ENCODE peak calls at places on chromosomes 5 and 9, in seven cellular contexts. One of them, this sample, is unnamed.

GRCh38 chr9:120477534-120478001 is 102.4 kb downstream of the CDK5RAP2 start:
- DNase-seq in AG10803: peak
- DNase-seq in NB4: peak
- DNase-seq in GM20000: peak
- DNase-seq in gastrocnemius medialis: peak
- DNase-seq in foreskin fibroblast: peak
- DNase-seq in fibroblast of mammary gland: peak
- DNase-seq in this sample: peak

GRCh38 chr5:107364443-107365096 is 306.2 kb downstream of the EFNA5 start:
- DNase-seq in AG10803: no peak
- DNase-seq in NB4: no peak
- DNase-seq in GM20000: no peak
- DNase-seq in gastrocnemius medialis: no peak
- DNase-seq in foreskin fibroblast: no peak
- DNase-seq in fibroblast of mammary gland: no peak
- DNase-seq in this sample: no peak

GRCh38 chr9:98832768-98833089 is 25.3 kb downstream of the GALNT12 start:
- DNase-seq in AG10803: no peak
- DNase-seq in NB4: no peak
- DNase-seq in GM20000: no peak
- DNase-seq in gastrocnemius medialis: no peak
- DNase-seq in foreskin fibroblast: no peak
- DNase-seq in fibroblast of mammary gland: no peak
- DNase-seq in this sample: no peak

GRCh38 chr5:135240283-135240633 is 158.8 kb downstream of the MACROH2A1 start:
- DNase-seq in AG10803: no peak
- DNase-seq in NB4: no peak
- DNase-seq in GM20000: no peak
- DNase-seq in gastrocnemius medialis: no peak
- DNase-seq in foreskin fibroblast: no peak
- DNase-seq in fibroblast of mammary gland: no peak
- DNase-seq in this sample: no peak

GRCh38 chr5:69048233-69048632 is 45.6 kb upstream of the SLC30A5 start:
- DNase-seq in AG10803: peak
- DNase-seq in NB4: peak
- DNase-seq in GM20000: no peak
- DNase-seq in gastrocnemius medialis: no peak
- DNase-seq in foreskin fibroblast: peak
- DNase-seq in fibroblast of mammary gland: peak
- DNase-seq in this sample: no peak

GRCh38 chr9:116020801-116021200 is 132.8 kb upstream of the PAPPA start:
- DNase-seq in AG10803: peak
- DNase-seq in NB4: no peak
- DNase-seq in GM20000: no peak
- DNase-seq in gastrocnemius medialis: no peak
- DNase-seq in foreskin fibroblast: peak
- DNase-seq in fibroblast of mammary gland: peak
- DNase-seq in this sample: no peak

GRCh38 chr9:134396825-134397224 is 70.6 kb downstream of the RXRA start:
- DNase-seq in AG10803: no peak
- DNase-seq in NB4: peak
- DNase-seq in GM20000: no peak
- DNase-seq in gastrocnemius medialis: no peak
- DNase-seq in foreskin fibroblast: no peak
- DNase-seq in fibroblast of mammary gland: no peak
- DNase-seq in this sample: no peak

GRCh38 chr9:93134018-93134739 is at the start of gene NINJ1:
- DNase-seq in AG10803: peak
- DNase-seq in NB4: peak
- DNase-seq in GM20000: peak
- DNase-seq in gastrocnemius medialis: peak
- DNase-seq in foreskin fibroblast: peak
- DNase-seq in fibroblast of mammary gland: peak
- DNase-seq in this sample: peak

GRCh38 chr5:74290634-74291033 is 349.9 kb downstream of the ENC1 start:
- DNase-seq in AG10803: no peak
- DNase-seq in NB4: no peak
- DNase-seq in GM20000: no peak
- DNase-seq in gastrocnemius medialis: no peak
- DNase-seq in foreskin fibroblast: no peak
- DNase-seq in fibroblast of mammary gland: no peak
- DNase-seq in this sample: no peak

GRCh38 chr9:21611896-21612295 is 129.8 kb upstream of the IFNE start:
- DNase-seq in AG10803: no peak
- DNase-seq in NB4: no peak
- DNase-seq in GM20000: no peak
- DNase-seq in gastrocnemius medialis: no peak
- DNase-seq in foreskin fibroblast: no peak
- DNase-seq in fibroblast of mammary gland: no peak
- DNase-seq in this sample: no peak

GRCh38 chr9:95108777-95109176 is 208.7 kb downstream of the FANCC start:
- DNase-seq in AG10803: no peak
- DNase-seq in NB4: no peak
- DNase-seq in GM20000: no peak
- DNase-seq in gastrocnemius medialis: no peak
- DNase-seq in foreskin fibroblast: no peak
- DNase-seq in fibroblast of mammary gland: no peak
- DNase-seq in this sample: no peak

GRCh38 chr5:96909435-96909834 is 26.4 kb upstream of the LNPEP start:
- DNase-seq in AG10803: no peak
- DNase-seq in NB4: no peak
- DNase-seq in GM20000: no peak
- DNase-seq in gastrocnemius medialis: peak
- DNase-seq in foreskin fibroblast: no peak
- DNase-seq in fibroblast of mammary gland: no peak
- DNase-seq in this sample: no peak

GRCh38 chr9:135526730-135527571 is 5.7 kb downstream of the LCN1 start:
- DNase-seq in AG10803: no peak
- DNase-seq in NB4: peak
- DNase-seq in GM20000: no peak
- DNase-seq in gastrocnemius medialis: no peak
- DNase-seq in foreskin fibroblast: no peak
- DNase-seq in fibroblast of mammary gland: no peak
- DNase-seq in this sample: no peak

GRCh38 chr9:135076143-135076875 is 11.2 kb upstream of the OLFM1 start:
- DNase-seq in AG10803: no peak
- DNase-seq in NB4: no peak
- DNase-seq in GM20000: no peak
- DNase-seq in gastrocnemius medialis: no peak
- DNase-seq in foreskin fibroblast: no peak
- DNase-seq in fibroblast of mammary gland: no peak
- DNase-seq in this sample: no peak

GRCh38 chr9:81635526-81636279 is 53.6 kb downstream of the TLE1 start:
- DNase-seq in AG10803: peak
- DNase-seq in NB4: no peak
- DNase-seq in GM20000: no peak
- DNase-seq in gastrocnemius medialis: no peak
- DNase-seq in foreskin fibroblast: peak
- DNase-seq in fibroblast of mammary gland: peak
- DNase-seq in this sample: no peak

GRCh38 chr9:78286125-78286524 is 10.8 kb upstream of the PSAT1 start:
- DNase-seq in AG10803: no peak
- DNase-seq in NB4: no peak
- DNase-seq in GM20000: no peak
- DNase-seq in gastrocnemius medialis: no peak
- DNase-seq in foreskin fibroblast: no peak
- DNase-seq in fibroblast of mammary gland: no peak
- DNase-seq in this sample: no peak

GRCh38 chr5:83337453-83338035 is 134.0 kb upstream of the VCAN start:
- DNase-seq in AG10803: no peak
- DNase-seq in NB4: no peak
- DNase-seq in GM20000: no peak
- DNase-seq in gastrocnemius medialis: no peak
- DNase-seq in foreskin fibroblast: no peak
- DNase-seq in fibroblast of mammary gland: no peak
- DNase-seq in this sample: no peak

GRCh38 chr5:108814551-108814950 is 66.9 kb downstream of the FER start:
- DNase-seq in AG10803: no peak
- DNase-seq in NB4: no peak
- DNase-seq in GM20000: no peak
- DNase-seq in gastrocnemius medialis: no peak
- DNase-seq in foreskin fibroblast: no peak
- DNase-seq in fibroblast of mammary gland: no peak
- DNase-seq in this sample: no peak

GRCh38 chr9:137774775-137775386 is 102.7 kb upstream of the CACNA1B start:
- DNase-seq in AG10803: no peak
- DNase-seq in NB4: no peak
- DNase-seq in GM20000: no peak
- DNase-seq in gastrocnemius medialis: no peak
- DNase-seq in foreskin fibroblast: no peak
- DNase-seq in fibroblast of mammary gland: no peak
- DNase-seq in this sample: no peak

GRCh38 chr5:14771195-14771594 is 100.4 kb downstream of the ANKH start:
- DNase-seq in AG10803: no peak
- DNase-seq in NB4: no peak
- DNase-seq in GM20000: no peak
- DNase-seq in gastrocnemius medialis: no peak
- DNase-seq in foreskin fibroblast: no peak
- DNase-seq in fibroblast of mammary gland: no peak
- DNase-seq in this sample: no peak

GRCh38 chr9:121963542-121963995 is 129.5 kb downstream of the TTLL11 start:
- DNase-seq in AG10803: peak
- DNase-seq in NB4: peak
- DNase-seq in GM20000: no peak
- DNase-seq in gastrocnemius medialis: no peak
- DNase-seq in foreskin fibroblast: peak
- DNase-seq in fibroblast of mammary gland: peak
- DNase-seq in this sample: no peak
- TF ChIP-seq CTCF in AG10803: no peak
- TF ChIP-seq CTCF in NB4: no peak
- TF ChIP-seq CTCF in GM20000: no peak
- TF ChIP-seq CTCF in gastrocnemius medialis: no peak
- TF ChIP-seq CTCF in foreskin fibroblast: no peak
- TF ChIP-seq CTCF in fibroblast of mammary gland: no peak
- TF ChIP-seq CTCF in this sample: no peak

DNA sequence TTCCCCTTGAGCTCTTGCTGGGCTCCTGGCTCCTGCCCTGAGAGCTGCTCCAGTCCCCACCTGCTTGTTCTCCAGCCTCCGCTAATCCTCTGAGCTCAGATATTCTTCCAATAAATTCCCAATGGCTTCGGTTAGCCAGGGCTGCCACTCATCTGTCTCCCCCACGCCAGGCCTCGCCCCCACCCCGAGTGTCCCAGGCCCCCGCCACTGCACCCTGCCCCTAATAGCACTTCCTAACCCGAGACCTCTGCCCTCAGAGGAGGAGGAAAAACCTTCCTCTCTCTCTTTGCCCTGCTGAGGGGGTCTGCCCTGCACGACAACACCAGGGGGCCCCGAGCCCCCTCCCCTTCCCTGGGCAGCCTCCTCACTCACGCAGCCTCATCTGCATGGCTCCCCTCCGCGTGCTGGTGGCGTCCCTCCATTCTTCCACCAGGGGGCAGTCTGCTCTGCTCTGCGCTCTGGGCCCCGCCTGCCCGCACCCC is 5.4 kb upstream of the LCN15 start:
- DNase-seq in AG10803: no peak
- DNase-seq in NB4: peak
- DNase-seq in GM20000: peak
- DNase-seq in gastrocnemius medialis: no peak
- DNase-seq in foreskin fibroblast: peak
- DNase-seq in fibroblast of mammary gland: no peak
- DNase-seq in this sample: peak
- TF ChIP-seq CTCF in AG10803: peak
- TF ChIP-seq CTCF in NB4: peak
- TF ChIP-seq CTCF in GM20000: peak
- TF ChIP-seq CTCF in gastrocnemius medialis: peak
- TF ChIP-seq CTCF in foreskin fibroblast: peak
- TF ChIP-seq CTCF in fibroblast of mammary gland: peak
- TF ChIP-seq CTCF in this sample: peak

DNA sequence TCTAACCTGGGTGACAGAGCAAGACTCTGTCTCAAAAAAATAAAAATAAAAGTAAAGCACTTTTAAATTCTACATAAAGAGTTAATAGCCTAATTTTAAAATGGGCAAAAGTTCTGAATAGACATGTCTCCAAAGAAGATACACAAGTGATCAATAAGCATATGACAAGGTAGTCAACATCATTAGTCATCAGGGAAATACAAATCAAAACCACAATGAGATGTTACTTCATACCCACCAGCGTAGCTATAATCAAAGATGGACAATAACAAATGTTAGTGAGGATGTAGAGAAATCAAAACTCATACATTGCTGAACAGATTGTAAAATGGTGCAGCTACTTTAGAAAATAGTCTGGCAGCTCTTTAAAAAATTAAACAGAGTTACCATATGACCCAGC is 64.1 kb downstream of the IQGAP2 start:
- DNase-seq in AG10803: no peak
- DNase-seq in NB4: no peak
- DNase-seq in GM20000: no peak
- DNase-seq in gastrocnemius medialis: no peak
- DNase-seq in foreskin fibroblast: no peak
- DNase-seq in fibroblast of mammary gland: no peak
- DNase-seq in this sample: no peak
- TF ChIP-seq CTCF in AG10803: no peak
- TF ChIP-seq CTCF in NB4: no peak
- TF ChIP-seq CTCF in GM20000: no peak
- TF ChIP-seq CTCF in gastrocnemius medialis: no peak
- TF ChIP-seq CTCF in foreskin fibroblast: no peak
- TF ChIP-seq CTCF in fibroblast of mammary gland: no peak
- TF ChIP-seq CTCF in this sample: no peak

GRCh38 chr5:133053463-133053862 is 1.6 kb downstream of the HSPA4 start:
- DNase-seq in AG10803: no peak
- DNase-seq in NB4: no peak
- DNase-seq in GM20000: no peak
- DNase-seq in gastrocnemius medialis: no peak
- DNase-seq in foreskin fibroblast: no peak
- DNase-seq in fibroblast of mammary gland: no peak
- DNase-seq in this sample: no peak

GRCh38 chr5:133052317-133053175 is 733 bp downstream of the HSPA4 start:
- DNase-seq in AG10803: peak
- DNase-seq in NB4: peak
- DNase-seq in GM20000: peak
- DNase-seq in gastrocnemius medialis: peak
- DNase-seq in foreskin fibroblast: peak
- DNase-seq in fibroblast of mammary gland: peak
- DNase-seq in this sample: peak

GRCh38 chr5:133059621-133060020 is 7.8 kb downstream of the HSPA4 start:
- DNase-seq in AG10803: no peak
- DNase-seq in NB4: no peak
- DNase-seq in GM20000: no peak
- DNase-seq in gastrocnemius medialis: no peak
- DNase-seq in foreskin fibroblast: no peak
- DNase-seq in fibroblast of mammary gland: no peak
- DNase-seq in this sample: no peak

GRCh38 chr5:133054697-133055471 is 3.1 kb downstream of the HSPA4 start:
- DNase-seq in AG10803: no peak
- DNase-seq in NB4: no peak
- DNase-seq in GM20000: no peak
- DNase-seq in gastrocnemius medialis: no peak
- DNase-seq in foreskin fibroblast: no peak
- DNase-seq in fibroblast of mammary gland: no peak
- DNase-seq in this sample: no peak

DNA sequence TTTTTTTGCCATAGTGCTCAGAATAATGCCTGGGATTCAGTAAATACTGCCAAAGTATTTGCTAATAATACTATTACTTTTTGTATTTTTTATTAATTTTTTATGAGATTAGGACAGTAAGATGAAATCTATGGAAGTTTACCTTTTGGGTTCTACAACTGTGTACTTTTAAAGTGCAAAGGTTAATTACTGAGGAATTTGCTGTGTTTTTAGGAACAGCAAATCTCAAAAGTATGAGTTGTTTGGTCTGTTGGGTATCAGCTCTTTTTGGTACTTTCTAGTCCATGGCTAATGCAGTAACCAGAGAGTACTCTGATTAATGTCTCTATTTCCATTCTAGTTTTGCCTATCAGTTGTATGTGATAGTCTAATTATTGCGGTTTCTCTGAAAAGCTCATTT is 5.1 kb downstream of the HSPA4 start:
- DNase-seq in AG10803: no peak
- DNase-seq in NB4: no peak
- DNase-seq in GM20000: no peak
- DNase-seq in gastrocnemius medialis: no peak
- DNase-seq in foreskin fibroblast: no peak
- DNase-seq in fibroblast of mammary gland: no peak
- DNase-seq in this sample: no peak
- TF ChIP-seq CTCF in AG10803: no peak
- TF ChIP-seq CTCF in NB4: no peak
- TF ChIP-seq CTCF in GM20000: no peak
- TF ChIP-seq CTCF in gastrocnemius medialis: no peak
- TF ChIP-seq CTCF in foreskin fibroblast: no peak
- TF ChIP-seq CTCF in fibroblast of mammary gland: no peak
- TF ChIP-seq CTCF in this sample: no peak

This sample was measured in neural crest cell.